ENCODE peak calls at places on chromosomes 1 and 21, in ten cellular contexts. One of them, this sample, is unnamed.

GRCh38 chr1:166166400-166166699 is 451 bp downstream of the FAM78B start:
- DNase-seq in K562: no peak
- DNase-seq in uterus: peak
- DNase-seq in tibial nerve: no peak
- DNase-seq in stomach: no peak
- DNase-seq in A549: no peak
- DNase-seq in breast epithelium: no peak
- DNase-seq in lower leg skin: no peak
- DNase-seq in body of pancreas: no peak
- DNase-seq in heart left ventricle: no peak
- DNase-seq in this sample: no peak

GRCh38 chr1:119653839-119654170 is 5.7 kb upstream of the ZNF697 start:
- DNase-seq in K562: no peak
- DNase-seq in uterus: no peak
- DNase-seq in tibial nerve: no peak
- DNase-seq in stomach: no peak
- DNase-seq in A549: no peak
- DNase-seq in breast epithelium: no peak
- DNase-seq in lower leg skin: no peak
- DNase-seq in body of pancreas: no peak
- DNase-seq in heart left ventricle: no peak
- DNase-seq in this sample: no peak

GRCh38 chr21:41919666-41920398 is 34.0 kb downstream of the C2CD2 start:
- DNase-seq in K562: no peak
- DNase-seq in uterus: no peak
- DNase-seq in tibial nerve: no peak
- DNase-seq in stomach: no peak
- DNase-seq in A549: no peak
- DNase-seq in breast epithelium: no peak
- DNase-seq in lower leg skin: no peak
- DNase-seq in body of pancreas: no peak
- DNase-seq in heart left ventricle: no peak
- DNase-seq in this sample: no peak

GRCh38 chr1:163346326-163346870 is 24.6 kb downstream of the NUF2 start:
- DNase-seq in K562: no peak
- DNase-seq in uterus: no peak
- DNase-seq in tibial nerve: no peak
- DNase-seq in stomach: no peak
- DNase-seq in A549: no peak
- DNase-seq in breast epithelium: no peak
- DNase-seq in lower leg skin: no peak
- DNase-seq in body of pancreas: no peak
- DNase-seq in heart left ventricle: no peak
- DNase-seq in this sample: no peak

GRCh38 chr1:216221260-216221700 is 202.0 kb downstream of the USH2A start:
- DNase-seq in K562: peak
- DNase-seq in uterus: no peak
- DNase-seq in tibial nerve: peak
- DNase-seq in stomach: peak
- DNase-seq in A549: peak
- DNase-seq in breast epithelium: no peak
- DNase-seq in lower leg skin: peak
- DNase-seq in body of pancreas: peak
- DNase-seq in heart left ventricle: no peak
- DNase-seq in this sample: peak

GRCh38 chr21:33403128-33403785 is at the start of gene IFNGR2:
- DNase-seq in K562: peak
- DNase-seq in uterus: peak
- DNase-seq in tibial nerve: no peak
- DNase-seq in stomach: peak
- DNase-seq in A549: no peak
- DNase-seq in breast epithelium: no peak
- DNase-seq in lower leg skin: no peak
- DNase-seq in body of pancreas: peak
- DNase-seq in heart left ventricle: peak
- DNase-seq in this sample: peak

GRCh38 chr1:245771521-245772281 is 616.9 kb downstream of the KIF26B start:
- DNase-seq in K562: no peak
- DNase-seq in uterus: no peak
- DNase-seq in tibial nerve: no peak
- DNase-seq in stomach: no peak
- DNase-seq in A549: no peak
- DNase-seq in breast epithelium: no peak
- DNase-seq in lower leg skin: no peak
- DNase-seq in body of pancreas: no peak
- DNase-seq in heart left ventricle: peak
- DNase-seq in this sample: peak

GRCh38 chr1:53359225-53359933 is 31.5 kb upstream of the LRP8 start:
- DNase-seq in K562: no peak
- DNase-seq in uterus: no peak
- DNase-seq in tibial nerve: no peak
- DNase-seq in stomach: peak
- DNase-seq in A549: no peak
- DNase-seq in breast epithelium: peak
- DNase-seq in lower leg skin: no peak
- DNase-seq in body of pancreas: no peak
- DNase-seq in heart left ventricle: no peak
- DNase-seq in this sample: no peak

GRCh38 chr1:197178998-197179397 is 32.5 kb upstream of the ASPM start:
- DNase-seq in K562: peak
- DNase-seq in uterus: no peak
- DNase-seq in tibial nerve: no peak
- DNase-seq in stomach: no peak
- DNase-seq in A549: no peak
- DNase-seq in breast epithelium: no peak
- DNase-seq in lower leg skin: no peak
- DNase-seq in body of pancreas: no peak
- DNase-seq in heart left ventricle: no peak
- DNase-seq in this sample: no peak

GRCh38 chr21:34073749-34074282 is 438 bp downstream of the MRPS6 start:
- DNase-seq in K562: peak
- DNase-seq in uterus: no peak
- DNase-seq in tibial nerve: no peak
- DNase-seq in stomach: peak
- DNase-seq in A549: no peak
- DNase-seq in breast epithelium: no peak
- DNase-seq in lower leg skin: no peak
- DNase-seq in body of pancreas: peak
- DNase-seq in heart left ventricle: peak
- DNase-seq in this sample: peak

GRCh38 chr1:91120915-91121314 is 99.1 kb upstream of the ZNF644 start:
- DNase-seq in K562: no peak
- DNase-seq in uterus: no peak
- DNase-seq in tibial nerve: no peak
- DNase-seq in stomach: no peak
- DNase-seq in A549: no peak
- DNase-seq in breast epithelium: no peak
- DNase-seq in lower leg skin: no peak
- DNase-seq in body of pancreas: no peak
- DNase-seq in heart left ventricle: no peak
- DNase-seq in this sample: no peak

GRCh38 chr1:96752394-96752793 is 30.8 kb downstream of the PTBP2 start:
- DNase-seq in K562: no peak
- DNase-seq in uterus: no peak
- DNase-seq in tibial nerve: no peak
- DNase-seq in stomach: no peak
- DNase-seq in A549: no peak
- DNase-seq in breast epithelium: no peak
- DNase-seq in lower leg skin: no peak
- DNase-seq in body of pancreas: no peak
- DNase-seq in heart left ventricle: no peak
- DNase-seq in this sample: no peak

GRCh38 chr1:16984717-16985116 is 4.3 kb upstream of the MFAP2 start:
- DNase-seq in K562: no peak
- DNase-seq in uterus: peak
- DNase-seq in tibial nerve: peak
- DNase-seq in stomach: no peak
- DNase-seq in A549: no peak
- DNase-seq in breast epithelium: peak
- DNase-seq in lower leg skin: peak
- DNase-seq in body of pancreas: no peak
- DNase-seq in heart left ventricle: peak
- DNase-seq in this sample: peak

GRCh38 chr21:35349378-35350080 is 300.4 kb upstream of the RUNX1 start:
- DNase-seq in K562: no peak
- DNase-seq in uterus: no peak
- DNase-seq in tibial nerve: no peak
- DNase-seq in stomach: no peak
- DNase-seq in A549: no peak
- DNase-seq in breast epithelium: no peak
- DNase-seq in lower leg skin: no peak
- DNase-seq in body of pancreas: no peak
- DNase-seq in heart left ventricle: no peak
- DNase-seq in this sample: no peak

GRCh38 chr1:235022341-235023196 is 106.1 kb downstream of the TOMM20 start:
- DNase-seq in K562: no peak
- DNase-seq in uterus: no peak
- DNase-seq in tibial nerve: no peak
- DNase-seq in stomach: no peak
- DNase-seq in A549: no peak
- DNase-seq in breast epithelium: no peak
- DNase-seq in lower leg skin: no peak
- DNase-seq in body of pancreas: no peak
- DNase-seq in heart left ventricle: no peak
- DNase-seq in this sample: no peak

GRCh38 chr1:44213222-44214112 is at the start of gene DMAP1:
- DNase-seq in K562: peak
- DNase-seq in uterus: peak
- DNase-seq in tibial nerve: peak
- DNase-seq in stomach: peak
- DNase-seq in A549: peak
- DNase-seq in breast epithelium: peak
- DNase-seq in lower leg skin: peak
- DNase-seq in body of pancreas: peak
- DNase-seq in heart left ventricle: peak
- DNase-seq in this sample: peak
- TF ChIP-seq POLR2A in K562: peak
- TF ChIP-seq POLR2A in uterus: peak
- TF ChIP-seq POLR2A in tibial nerve: no peak
- TF ChIP-seq POLR2A in stomach: no peak
- TF ChIP-seq POLR2A in A549: peak
- TF ChIP-seq POLR2A in breast epithelium: no peak
- TF ChIP-seq POLR2A in lower leg skin: no peak
- TF ChIP-seq POLR2A in body of pancreas: peak
- TF ChIP-seq POLR2A in heart left ventricle: peak
- TF ChIP-seq POLR2A in this sample: peak

GRCh38 chr1:194069168-194069830 is 882.9 kb upstream of the B3GALT2 start:
- DNase-seq in K562: no peak
- DNase-seq in uterus: peak
- DNase-seq in tibial nerve: no peak
- DNase-seq in stomach: no peak
- DNase-seq in A549: no peak
- DNase-seq in breast epithelium: no peak
- DNase-seq in lower leg skin: no peak
- DNase-seq in body of pancreas: no peak
- DNase-seq in heart left ventricle: peak
- DNase-seq in this sample: no peak
- TF ChIP-seq POLR2A in K562: no peak
- TF ChIP-seq POLR2A in uterus: no peak
- TF ChIP-seq POLR2A in tibial nerve: no peak
- TF ChIP-seq POLR2A in stomach: no peak
- TF ChIP-seq POLR2A in A549: no peak
- TF ChIP-seq POLR2A in breast epithelium: no peak
- TF ChIP-seq POLR2A in lower leg skin: no peak
- TF ChIP-seq POLR2A in body of pancreas: no peak
- TF ChIP-seq POLR2A in heart left ventricle: no peak
- TF ChIP-seq POLR2A in this sample: no peak

GRCh38 chr1:101128211-101128727 is 102.7 kb upstream of the DPH5 start:
- DNase-seq in K562: peak
- DNase-seq in uterus: no peak
- DNase-seq in tibial nerve: no peak
- DNase-seq in stomach: no peak
- DNase-seq in A549: no peak
- DNase-seq in breast epithelium: no peak
- DNase-seq in lower leg skin: no peak
- DNase-seq in body of pancreas: no peak
- DNase-seq in heart left ventricle: no peak
- DNase-seq in this sample: no peak

GRCh38 chr1:101128851-101129250 is 103.3 kb upstream of the DPH5 start:
- DNase-seq in K562: no peak
- DNase-seq in uterus: no peak
- DNase-seq in tibial nerve: no peak
- DNase-seq in stomach: no peak
- DNase-seq in A549: no peak
- DNase-seq in breast epithelium: no peak
- DNase-seq in lower leg skin: no peak
- DNase-seq in body of pancreas: no peak
- DNase-seq in heart left ventricle: no peak
- DNase-seq in this sample: no peak

GRCh38 chr1:101129975-101130374 is 104.4 kb upstream of the DPH5 start:
- DNase-seq in K562: no peak
- DNase-seq in uterus: no peak
- DNase-seq in tibial nerve: no peak
- DNase-seq in stomach: no peak
- DNase-seq in A549: no peak
- DNase-seq in breast epithelium: no peak
- DNase-seq in lower leg skin: no peak
- DNase-seq in body of pancreas: no peak
- DNase-seq in heart left ventricle: no peak
- DNase-seq in this sample: no peak

GRCh38 chr1:101131239-101131924 is 105.4 kb upstream of the S1PR1 start:
- DNase-seq in K562: no peak
- DNase-seq in uterus: no peak
- DNase-seq in tibial nerve: no peak
- DNase-seq in stomach: no peak
- DNase-seq in A549: no peak
- DNase-seq in breast epithelium: no peak
- DNase-seq in lower leg skin: no peak
- DNase-seq in body of pancreas: no peak
- DNase-seq in heart left ventricle: no peak
- DNase-seq in this sample: no peak

DNA sequence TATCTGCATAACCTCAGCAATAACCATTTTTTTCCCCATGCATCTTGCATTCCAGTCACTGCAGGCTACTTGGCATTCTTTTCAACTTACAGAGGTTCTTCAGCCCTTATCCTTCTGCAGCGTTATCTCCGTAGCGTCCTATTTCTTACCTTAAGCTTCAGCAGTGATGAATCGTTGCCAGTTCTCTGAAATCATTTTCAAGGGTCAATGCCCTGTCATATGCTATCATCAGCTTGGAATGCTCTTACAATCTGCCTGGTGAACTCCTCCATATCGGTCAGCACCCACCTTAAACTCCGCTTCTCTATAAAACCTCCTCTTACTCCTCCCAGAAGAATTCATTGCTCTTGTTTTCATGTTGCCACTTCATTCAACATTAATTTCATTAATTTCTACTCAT is 105.1 kb upstream of the DPH5 start:
- DNase-seq in K562: no peak
- DNase-seq in uterus: no peak
- DNase-seq in tibial nerve: no peak
- DNase-seq in stomach: no peak
- DNase-seq in A549: no peak
- DNase-seq in breast epithelium: no peak
- DNase-seq in lower leg skin: no peak
- DNase-seq in body of pancreas: no peak
- DNase-seq in heart left ventricle: no peak
- DNase-seq in this sample: no peak
- TF ChIP-seq POLR2A in K562: no peak
- TF ChIP-seq POLR2A in uterus: no peak
- TF ChIP-seq POLR2A in tibial nerve: no peak
- TF ChIP-seq POLR2A in stomach: no peak
- TF ChIP-seq POLR2A in A549: no peak
- TF ChIP-seq POLR2A in breast epithelium: no peak
- TF ChIP-seq POLR2A in lower leg skin: no peak
- TF ChIP-seq POLR2A in body of pancreas: no peak
- TF ChIP-seq POLR2A in heart left ventricle: no peak
- TF ChIP-seq POLR2A in this sample: no peak

GRCh38 chr1:8702121-8702520 is 115.3 kb downstream of the RERE start:
- DNase-seq in K562: no peak
- DNase-seq in uterus: no peak
- DNase-seq in tibial nerve: no peak
- DNase-seq in stomach: peak
- DNase-seq in A549: no peak
- DNase-seq in breast epithelium: peak
- DNase-seq in lower leg skin: no peak
- DNase-seq in body of pancreas: peak
- DNase-seq in heart left ventricle: no peak
- DNase-seq in this sample: no peak
- TF ChIP-seq POLR2A in K562: no peak
- TF ChIP-seq POLR2A in uterus: no peak
- TF ChIP-seq POLR2A in tibial nerve: no peak
- TF ChIP-seq POLR2A in stomach: no peak
- TF ChIP-seq POLR2A in A549: no peak
- TF ChIP-seq POLR2A in breast epithelium: no peak
- TF ChIP-seq POLR2A in lower leg skin: no peak
- TF ChIP-seq POLR2A in body of pancreas: peak
- TF ChIP-seq POLR2A in heart left ventricle: no peak
- TF ChIP-seq POLR2A in this sample: no peak